ENCODE peak calls at places on chromosomes 12 and 14, in seven cellular contexts. Y is breast epithelium, I is A673, T is dorsolateral prefrontal cortex, E is progenitor cell of endocrine pancreas, G is pancreas, K is GM13977. J is an unnamed sample.

GRCh38 chr12:12502813-12503146 is 59.9 kb downstream of the DUSP16 start:
- DNase-seq in G (no peak), E (no peak), T (no peak), Y (no peak), I (no peak), K (no peak), J (no peak)

GRCh38 chr12:86634706-86635410 is 378.7 kb upstream of the MGAT4C start:
- DNase-seq in I (no peak), Y (no peak), E (no peak), K (no peak), G (no peak), T (no peak), J (no peak)

GRCh38 chr14:104883681-104884361 is 18.8 kb downstream of the CEP170B start:
- DNase-seq in Y (no peak), E (no peak), G (no peak), T (no peak), K (no peak), I (no peak), J (no peak)

GRCh38 chr12:93622485-93622884 is 50.0 kb downstream of the SOCS2 start:
- DNase-seq in I (no peak), Y (no peak), G (no peak), K (no peak), E (no peak), T (no peak), J (no peak)

GRCh38 chr12:13530966-13531365 is 334.4 kb downstream of the EMP1 start:
- DNase-seq in E (no peak), I (no peak), G (no peak), K (no peak), T (no peak), Y (no peak), J (no peak)

GRCh38 chr12:49546481-49546880 is 7.7 kb downstream of the KCNH3 start:
- DNase-seq in T (no peak), G (no peak), I (no peak), K (no peak), E (no peak), Y (no peak), J (no peak)

GRCh38 chr14:102966681-102967505 is 44.4 kb downstream of the AMN start:
- DNase-seq in T (no peak), I (no peak), Y (no peak), K (no peak), G (no peak), E (no peak), J (no peak)

GRCh38 chr14:49971156-49972141 is 78.6 kb downstream of the ARF6 start:
- DNase-seq in E (no peak), T (no peak), G (no peak), K (peak), Y (no peak), I (peak), J (no peak)

GRCh38 chr12:51448618-51449256 is 24.1 kb downstream of the SLC4A8 start:
- DNase-seq in I (no peak), Y (no peak), G (no peak), E (no peak), K (no peak), T (no peak), J (no peak)

GRCh38 chr12:89962648-89963047 is 254.0 kb upstream of the ATP2B1 start:
- DNase-seq in G (no peak), E (no peak), I (no peak), K (no peak), Y (no peak), T (no peak), J (no peak)
- TF ChIP-seq CTCF in G (no peak), E (peak), I (peak), K (no peak), Y (no peak), T (no peak), J (no peak)

DNA sequence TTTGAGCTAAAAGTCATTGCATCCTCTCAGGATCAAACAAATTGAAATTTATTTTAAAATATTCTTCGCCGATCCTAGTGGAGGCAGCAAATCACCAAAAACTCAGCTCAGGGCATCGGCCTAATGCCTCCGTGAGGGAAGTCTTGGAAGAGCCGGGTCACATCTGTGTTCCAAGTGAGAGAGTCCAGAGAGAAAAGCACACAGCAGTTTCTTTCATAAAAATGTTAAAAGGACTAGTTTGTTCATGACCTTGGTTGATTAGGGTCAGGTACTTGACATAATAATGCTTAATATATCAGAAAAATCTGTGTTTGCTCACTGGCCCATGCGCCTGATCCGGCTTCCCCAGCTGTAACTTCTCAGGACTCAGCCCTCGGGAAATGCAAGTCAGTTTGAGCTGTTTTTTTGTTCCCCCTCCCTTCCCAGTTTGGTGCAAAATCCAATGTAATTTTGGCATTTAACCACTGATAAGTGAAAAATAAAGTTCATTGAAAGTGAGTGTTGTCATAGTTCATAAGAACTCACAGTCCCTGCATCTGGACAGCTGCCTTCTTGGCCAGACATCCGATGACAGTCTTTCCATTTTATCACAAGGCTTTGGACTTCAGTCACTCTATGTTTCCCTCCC is 161.7 kb downstream of the CAND1 start:
- DNase-seq in G (peak), T (no peak), K (no peak), I (no peak), Y (no peak), E (no peak), J (no peak)
- TF ChIP-seq CTCF in G (no peak), T (no peak), K (no peak), I (no peak), Y (no peak), E (no peak), J (no peak)

DNA sequence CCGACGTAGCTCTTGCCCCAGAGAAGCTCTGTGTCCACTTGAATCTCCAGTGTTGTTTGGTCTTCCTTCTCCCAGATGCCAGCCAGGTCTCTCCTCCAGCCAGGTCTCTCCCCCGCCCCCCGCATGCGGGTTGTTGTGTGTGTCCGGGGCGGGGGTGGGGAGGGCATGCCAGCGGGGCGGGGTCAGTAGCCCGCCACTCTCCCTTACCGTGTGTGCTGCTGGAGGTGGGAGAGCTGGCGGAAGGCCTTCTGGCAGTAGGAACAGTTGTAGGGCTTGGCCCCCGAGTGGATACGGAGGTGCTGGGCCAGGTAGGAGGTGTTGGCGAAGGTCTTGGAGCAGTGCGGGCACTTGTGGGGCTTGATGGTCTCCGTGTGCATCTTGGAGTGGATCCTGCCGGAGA is 9.2 kb upstream of the ING4 start:
- DNase-seq in K (no peak), G (no peak), E (no peak), I (no peak), Y (no peak), T (no peak), J (no peak)
- TF ChIP-seq CTCF in K (no peak), G (no peak), E (no peak), I (no peak), Y (no peak), T (no peak), J (no peak)

GRCh38 chr14:75877884-75878283 is 103.9 kb downstream of the TGFB3 start:
- DNase-seq in I (no peak), Y (no peak), G (no peak), E (no peak), K (no peak), T (no peak), J (no peak)

GRCh38 chr14:75881986-75882385 is 99.8 kb downstream of the TGFB3 start:
- DNase-seq in K (no peak), T (no peak), E (no peak), I (no peak), G (no peak), Y (no peak), J (no peak)

GRCh38 chr14:75877292-75877691 is 104.5 kb downstream of the TGFB3 start:
- DNase-seq in K (no peak), G (peak), I (no peak), T (no peak), E (no peak), Y (no peak), J (no peak)

GRCh38 chr14:75879031-75879430 is 102.8 kb downstream of the TGFB3 start:
- DNase-seq in T (no peak), I (peak), K (peak), G (no peak), E (no peak), Y (no peak), J (no peak)

GRCh38 chr14:75880512-75880911 is 101.3 kb downstream of the TGFB3 start:
- DNase-seq in T (no peak), Y (no peak), E (no peak), G (no peak), K (no peak), I (no peak), J (no peak)
- TF ChIP-seq CTCF in T (no peak), Y (no peak), E (no peak), G (no peak), K (peak), I (peak), J (no peak)

GRCh38 chr12:18363321-18363720 is 102.0 kb downstream of the PIK3C2G start:
- DNase-seq in T (no peak), K (no peak), I (peak), E (no peak), G (no peak), Y (no peak), J (no peak)

GRCh38 chr12:18358930-18359329 is 97.6 kb downstream of the PIK3C2G start:
- DNase-seq in E (no peak), G (no peak), Y (no peak), K (no peak), I (no peak), T (no peak), J (no peak)

GRCh38 chr12:18358077-18358476 is 96.8 kb downstream of the PIK3C2G start:
- DNase-seq in G (no peak), I (no peak), K (no peak), Y (no peak), E (no peak), T (no peak), J (no peak)

GRCh38 chr12:18361431-18361830 is 100.1 kb downstream of the PIK3C2G start:
- DNase-seq in K (no peak), Y (no peak), E (no peak), I (peak), G (no peak), T (no peak), J (no peak)
- TF ChIP-seq CTCF in K (no peak), Y (no peak), E (peak), I (no peak), G (no peak), T (no peak), J (no peak)

GRCh38 chr12:23361971-23362370 is 587.5 kb downstream of the SOX5 start:
- DNase-seq in T (no peak), I (peak), G (no peak), E (no peak), Y (no peak), K (no peak), J (no peak)
- TF ChIP-seq CTCF in T (no peak), I (peak), G (no peak), E (peak), Y (no peak), K (no peak), J (no peak)

GRCh38 chr14:76473381-76474263 is 97.7 kb downstream of the ESRRB start:
- DNase-seq in T (no peak), I (peak), Y (no peak), K (no peak), E (no peak), G (no peak), J (no peak)
- TF ChIP-seq CTCF in T (no peak), I (peak), Y (no peak), K (no peak), E (peak), G (no peak), J (no peak)

J was measured in omental fat pad.